ENCODE peak calls at places on chromosomes 11 and 22, in eight cellular contexts. O is ascending aorta; J is AG04450; F is fibroblast of lung; N is heart left ventricle; A is CD8-positive, alpha-beta T cell; T is GM23338; W is AG09309. V is an unnamed sample.

GRCh38 chr22:32823024-32823730 is 21.7 kb downstream of the TIMP3 start:
- DNase-seq in J (no peak), N (no peak), T (peak), A (no peak), O (no peak), F (no peak), W (no peak), V (peak)

GRCh38 chr11:123302751-123303195 is 107.7 kb upstream of the CLMP start:
- DNase-seq in W (peak), O (no peak), N (no peak), J (no peak), F (peak), T (peak), A (no peak), V (peak)

GRCh38 chr11:47349521-47350095 is 2.9 kb downstream of the MYBPC3 start:
- DNase-seq in A (no peak), N (no peak), J (no peak), F (no peak), W (no peak), T (no peak), O (no peak), V (no peak)

GRCh38 chr11:110123003-110123402 is 29.8 kb downstream of the ZC3H12C start:
- DNase-seq in F (peak), N (no peak), A (no peak), T (peak), J (no peak), O (no peak), W (peak), V (no peak)

GRCh38 chr11:71283960-71284359 is 31.6 kb upstream of the SHANK2 start:
- DNase-seq in F (no peak), N (no peak), J (no peak), T (no peak), O (peak), W (no peak), A (no peak), V (peak)

GRCh38 chr11:86291466-86292262 is 10.4 kb upstream of the HIKESHI start:
- DNase-seq in W (peak), T (peak), J (no peak), F (peak), A (peak), O (no peak), N (no peak), V (peak)

GRCh38 chr11:107472966-107473365 is 15.3 kb upstream of the CWF19L2 start:
- DNase-seq in F (no peak), A (no peak), N (no peak), T (no peak), W (no peak), O (no peak), J (no peak), V (peak)

GRCh38 chr11:79461144-79461543 is 20.3 kb upstream of the TENM4 start:
- DNase-seq in T (peak), W (no peak), N (no peak), F (peak), A (no peak), J (no peak), O (no peak), V (peak)

GRCh38 chr11:114441921-114442320 is 2.7 kb downstream of the REXO2 start:
- DNase-seq in A (no peak), J (no peak), T (no peak), O (no peak), N (no peak), F (no peak), W (no peak), V (no peak)

GRCh38 chr11:32479291-32479690 is 44.0 kb upstream of the WT1 start:
- DNase-seq in N (no peak), A (no peak), W (no peak), O (no peak), F (no peak), T (no peak), J (no peak), V (no peak)

GRCh38 chr11:68312780-68313573 is 586 bp downstream of the LRP5 start:
- DNase-seq in J (no peak), A (no peak), F (no peak), W (no peak), T (peak), O (no peak), N (no peak), V (peak)

GRCh38 chr11:13335319-13335718 is 57.7 kb downstream of the BMAL1 start:
- DNase-seq in N (no peak), A (peak), O (peak), J (no peak), T (peak), W (peak), F (peak), V (peak)

GRCh38 chr11:83456075-83456474 is 169.9 kb upstream of the CCDC90B start:
- DNase-seq in A (no peak), T (peak), N (no peak), J (no peak), O (no peak), W (no peak), F (no peak), V (no peak)

GRCh38 chr11:132318421-132319157 is 948.2 kb downstream of the NTM start:
- DNase-seq in T (no peak), A (no peak), J (no peak), O (no peak), F (peak), W (peak), N (no peak), V (peak)

GRCh38 chr22:39913321-39913720 is 12.4 kb downstream of the GRAP2 start:
- DNase-seq in F (no peak), W (no peak), A (no peak), T (no peak), O (no peak), N (no peak), J (no peak), V (peak)

GRCh38 chr22:28670153-28670552 is 9.5 kb downstream of the TTC28 start:
- DNase-seq in A (no peak), J (no peak), N (no peak), W (peak), T (no peak), O (no peak), F (no peak), V (no peak)

GRCh38 chr11:110251837-110252236 is 44.6 kb downstream of the RDX start:
- DNase-seq in J (no peak), O (no peak), W (peak), T (no peak), A (no peak), F (peak), N (no peak), V (peak)

GRCh38 chr11:111930472-111930871 is 6.7 kb upstream of the DIXDC1 start:
- DNase-seq in J (no peak), A (no peak), O (no peak), T (no peak), N (no peak), W (no peak), F (no peak), V (no peak)

GRCh38 chr11:8732748-8733241 is 50.2 kb downstream of the RPL27A start:
- DNase-seq in O (peak), T (no peak), W (no peak), A (no peak), F (peak), J (no peak), N (peak), V (peak)

GRCh38 chr11:363948-364761 is 5.1 kb upstream of the B4GALNT4 start:
- DNase-seq in J (no peak), O (no peak), F (no peak), N (no peak), T (peak), A (peak), W (no peak), V (peak)

GRCh38 chr11:60672255-60672654 is 27.2 kb upstream of the MS4A8 start:
- DNase-seq in A (no peak), F (no peak), T (no peak), W (no peak), N (no peak), J (no peak), O (no peak), V (no peak)

GRCh38 chr11:8988329-8989234 is 15.2 kb downstream of the NRIP3 start:
- DNase-seq in T (no peak), A (no peak), J (no peak), O (no peak), N (no peak), W (no peak), F (no peak), V (peak)

GRCh38 chr11:96188625-96189006 is 154.4 kb downstream of the MAML2 start:
- DNase-seq in N (no peak), J (no peak), T (no peak), F (no peak), A (no peak), O (no peak), W (no peak), V (peak)

GRCh38 chr22:47125603-47126002 is 363.2 kb downstream of the TBC1D22A start:
- DNase-seq in O (no peak), W (no peak), J (no peak), F (peak), T (peak), N (peak), A (no peak), V (no peak)

GRCh38 chr11:101482556-101483124 is 101.2 kb downstream of the TRPC6 start:
- DNase-seq in J (no peak), W (no peak), F (no peak), T (no peak), A (no peak), N (no peak), O (no peak), V (no peak)

GRCh38 chr22:36107436-36107835 is 53.1 kb downstream of the APOL3 start:
- DNase-seq in F (no peak), J (no peak), N (no peak), W (no peak), A (no peak), O (no peak), T (no peak), V (no peak)

GRCh38 chr11:6586434-6587359 is 16.7 kb downstream of the RRP8 start:
- DNase-seq in W (no peak), O (no peak), A (no peak), F (no peak), J (no peak), N (no peak), T (no peak), V (no peak)

GRCh38 chr11:131644204-131644603 is 273.8 kb downstream of the NTM start:
- DNase-seq in O (no peak), A (no peak), W (no peak), J (no peak), F (no peak), T (no peak), N (no peak), V (no peak)

GRCh38 chr22:31218565-31219262 is 6.6 kb downstream of the LIMK2 start:
- DNase-seq in T (no peak), W (no peak), F (no peak), A (no peak), J (no peak), O (no peak), N (no peak), V (peak)

GRCh38 chr11:71286701-71287643 is 34.6 kb upstream of the SHANK2 start:
- DNase-seq in J (peak), F (peak), O (peak), W (peak), A (no peak), T (no peak), N (no peak), V (peak)

GRCh38 chr11:36409152-36409713 is 100.8 kb downstream of the TRAF6 start:
- DNase-seq in W (no peak), J (no peak), O (no peak), A (no peak), N (no peak), F (no peak), T (no peak), V (no peak)

GRCh38 chr11:74493816-74494630 is 499 bp upstream of the LIPT2 start:
- DNase-seq in N (no peak), W (peak), A (no peak), T (peak), J (no peak), F (peak), O (no peak), V (peak)

GRCh38 chr11:74720596-74721478 is 10.4 kb downstream of the CHRDL2 start:
- DNase-seq in W (no peak), O (peak), J (peak), N (peak), T (peak), F (peak), A (no peak), V (peak)

GRCh38 chr11:122642472-122642922 is 13.0 kb upstream of the UBASH3B start:
- DNase-seq in A (no peak), O (no peak), J (no peak), W (peak), T (no peak), N (no peak), F (peak), V (peak)

GRCh38 chr11:128181984-128182383 is 405.4 kb downstream of the ETS1 start:
- DNase-seq in W (no peak), N (no peak), A (no peak), T (no peak), O (no peak), J (no peak), F (no peak), V (no peak)

GRCh38 chr11:13114566-13115465 is 105.7 kb downstream of the RASSF10 start:
- DNase-seq in O (no peak), F (no peak), T (peak), J (no peak), A (no peak), N (no peak), W (no peak), V (peak)

GRCh38 chr11:3854660-3854976 is 846 bp upstream of the STIM1 start:
- DNase-seq in N (no peak), O (no peak), W (no peak), A (no peak), J (no peak), F (no peak), T (peak), V (no peak)

GRCh38 chr11:3857628-3858027 is 2.2 kb downstream of the STIM1 start:
- DNase-seq in A (no peak), J (no peak), O (no peak), N (no peak), F (no peak), W (no peak), T (no peak), V (no peak)

GRCh38 chr11:3854977-3855807 is at the start of gene STIM1:
- DNase-seq in A (peak), N (peak), F (peak), T (peak), W (peak), J (peak), O (peak), V (peak)

GRCh38 chr11:3855808-3856491 is 486 bp downstream of the STIM1 start:
- DNase-seq in T (peak), O (peak), F (peak), A (no peak), N (peak), W (no peak), J (no peak), V (no peak)

DNA sequence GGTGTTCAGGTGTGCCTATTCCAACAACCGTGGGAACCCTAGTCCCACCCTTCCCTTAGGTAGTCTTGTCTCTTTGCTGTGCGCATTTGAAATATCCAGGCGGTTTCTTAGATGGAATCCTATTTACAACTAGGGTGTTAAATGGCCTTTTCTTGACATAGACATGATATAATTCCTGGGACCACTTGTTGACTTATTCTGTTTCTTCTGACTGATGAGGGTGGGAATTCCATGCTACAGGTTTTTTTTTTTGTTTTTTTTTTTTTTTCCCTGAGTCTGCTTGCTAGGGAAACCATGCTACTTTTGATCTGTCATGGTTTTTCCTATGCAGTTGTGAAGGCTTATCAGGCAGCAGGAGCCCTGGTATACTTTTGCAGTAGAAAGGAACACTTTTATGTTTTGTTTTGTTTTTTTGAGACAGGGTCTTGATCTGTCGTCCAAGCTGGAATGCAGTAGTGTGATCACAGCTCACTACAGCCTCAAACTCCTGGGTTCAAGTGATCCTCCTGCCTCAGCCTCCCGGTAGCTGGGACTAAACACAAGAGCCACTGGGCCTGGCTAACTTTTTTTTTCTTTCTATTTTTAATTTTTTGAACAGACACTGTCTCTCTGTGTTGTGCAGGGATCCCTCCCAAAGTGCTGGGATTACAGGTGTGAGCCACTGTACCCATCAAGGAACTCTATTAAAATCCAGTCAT is 1.5 kb downstream of the STIM1 start:
- DNase-seq in J (no peak), F (no peak), A (no peak), N (no peak), T (no peak), O (no peak), W (no peak), V (no peak)
- H3K4me3 ChIP-seq in J (peak), F (no peak), A (peak), N (peak), T (peak), O (peak), W (peak), V (peak)

GRCh38 chr11:119055901-119056300 is 1.1 kb downstream of the HYOU1 start:
- DNase-seq in T (peak), W (no peak), O (no peak), A (no peak), F (peak), J (no peak), N (no peak), V (peak)
- TF ChIP-seq CTCF in T (no peak), W (peak), O (no peak), A (no peak), F (no peak), J (peak), N (no peak), V (no peak)

GRCh38 chr11:34175284-34176019 is 70.0 kb downstream of the NAT10 start:
- DNase-seq in N (no peak), J (no peak), T (no peak), F (no peak), O (no peak), A (no peak), W (no peak), V (no peak)

GRCh38 chr11:34173050-34173449 is 67.6 kb downstream of the NAT10 start:
- DNase-seq in J (no peak), F (no peak), A (no peak), T (no peak), W (no peak), N (peak), O (no peak), V (no peak)

GRCh38 chr11:34178422-34178821 is 73.0 kb downstream of the NAT10 start:
- DNase-seq in O (no peak), N (no peak), F (no peak), W (no peak), A (no peak), T (no peak), J (no peak), V (no peak)

GRCh38 chr11:34176980-34177319 is 71.5 kb downstream of the NAT10 start:
- DNase-seq in J (no peak), A (no peak), W (no peak), F (no peak), O (no peak), N (no peak), T (no peak), V (no peak)

DNA sequence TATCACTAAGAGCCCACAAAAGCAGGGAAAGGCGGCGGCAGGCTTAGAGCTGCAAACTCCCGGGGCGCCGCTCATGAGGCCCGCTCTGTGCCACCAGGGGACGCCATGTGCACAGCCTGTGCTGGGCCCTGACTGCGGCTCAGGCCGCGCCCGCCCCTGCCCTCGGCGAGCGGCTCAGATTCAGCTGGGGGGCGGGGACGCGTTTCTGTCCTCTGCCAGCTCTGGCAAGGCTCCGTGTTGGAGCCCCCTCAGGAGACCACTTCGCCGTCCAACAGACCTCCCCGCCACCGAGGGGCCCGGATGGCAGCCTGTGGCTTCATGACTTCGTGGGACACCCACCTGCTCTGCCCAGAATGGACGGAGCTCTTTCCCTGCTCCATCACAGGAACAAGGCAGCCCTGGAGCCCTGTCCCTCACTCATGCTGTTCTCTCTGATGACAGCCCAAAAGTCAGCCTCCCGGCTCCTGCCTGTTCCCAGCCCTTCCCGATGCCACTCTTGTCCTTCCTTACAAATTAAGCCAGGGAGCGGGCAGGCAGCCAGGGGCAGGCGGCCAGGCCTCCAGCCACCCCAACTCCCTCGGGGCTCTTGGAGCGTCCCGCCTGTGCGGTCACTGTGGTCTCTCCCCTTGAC is 69.1 kb downstream of the NAT10 start:
- DNase-seq in W (no peak), N (peak), T (peak), J (no peak), O (peak), F (peak), A (peak), V (peak)
- H3K4me3 ChIP-seq in W (peak), N (no peak), T (peak), J (peak), O (peak), F (no peak), A (no peak), V (peak)

DNA sequence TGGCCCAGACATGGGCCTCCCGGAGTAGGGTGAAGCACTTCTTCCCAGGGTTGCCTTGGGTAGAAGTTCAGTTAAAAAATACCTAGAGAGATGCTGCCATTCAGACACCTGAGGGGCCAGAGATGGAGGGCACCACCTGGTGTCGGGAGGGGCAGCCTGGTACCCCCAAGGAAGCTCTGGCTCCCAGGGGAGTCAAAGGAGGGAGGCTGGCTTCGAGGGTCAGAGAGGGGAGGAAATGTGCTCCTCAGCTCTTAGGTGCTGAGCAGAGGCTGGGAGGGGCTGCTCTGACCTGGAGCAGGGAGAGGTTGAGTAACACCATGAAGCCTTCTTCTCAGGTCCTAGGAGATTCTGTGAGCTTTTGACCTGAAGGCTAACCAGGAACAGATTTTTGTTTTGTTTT is 1.1 kb downstream of the USP35 start:
- DNase-seq in N (no peak), J (no peak), F (no peak), A (no peak), T (no peak), O (no peak), W (no peak), V (no peak)
- TF ChIP-seq CTCF in N (no peak), J (no peak), F (no peak), A (no peak), T (no peak), O (no peak), W (no peak), V (no peak)

DNA sequence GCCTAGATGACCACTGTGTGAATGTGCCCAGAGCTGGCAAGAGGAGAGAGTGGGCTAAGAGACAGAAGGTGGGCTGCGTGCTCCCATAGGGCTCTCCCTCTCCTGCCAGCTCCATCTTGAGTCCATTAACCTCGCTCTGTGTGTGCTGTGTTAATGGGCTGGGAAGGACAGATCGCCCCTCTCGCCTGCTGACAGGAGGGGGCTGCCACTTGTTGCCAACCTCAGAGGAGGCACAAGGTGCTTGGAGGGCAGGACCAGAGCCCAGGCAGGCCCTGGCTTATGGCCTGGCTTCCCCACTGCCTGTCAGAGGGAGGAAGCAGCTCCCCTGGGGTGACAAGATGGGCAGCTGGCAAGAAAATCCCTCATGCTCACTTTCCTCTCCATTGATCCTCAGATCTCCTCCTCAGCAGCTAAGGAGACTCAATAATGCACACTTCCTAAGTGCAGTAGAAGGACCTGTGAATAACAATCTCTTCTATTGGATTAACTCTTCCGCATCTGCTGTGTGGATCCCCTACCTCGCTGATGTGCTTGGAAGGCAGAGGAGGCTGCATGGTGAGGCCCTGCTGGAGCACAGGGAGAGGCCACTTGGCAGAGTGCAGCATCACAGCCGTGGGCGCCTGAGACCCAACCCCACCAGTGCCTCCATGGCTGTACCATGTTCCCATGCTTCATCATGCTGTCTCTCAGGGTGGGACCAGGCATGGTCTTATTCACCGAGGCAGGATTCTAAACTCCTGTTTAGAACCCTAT is 70.4 kb downstream of the TRIM29 start:
- DNase-seq in J (no peak), O (peak), W (no peak), F (no peak), A (no peak), N (no peak), T (no peak), V (no peak)
- H3K4me3 ChIP-seq in J (no peak), O (no peak), W (no peak), F (no peak), A (no peak), N (no peak), T (no peak), V (no peak)